ENCODE peak calls at places on chromosomes 1 and 21, in six cellular contexts. One of them, this sample, is unnamed.

GRCh38 chr21:31284797-31285397 is 59.2 kb downstream of the TIAM1 start:
- DNase-seq in lung: no peak
- DNase-seq in type B pancreatic cell: no peak
- DNase-seq in uterus: no peak
- DNase-seq in cardiac fibroblast: peak
- DNase-seq in HCT116: peak
- DNase-seq in this sample: no peak

GRCh38 chr1:64246294-64246917 is 43.0 kb downstream of the UBE2U start:
- DNase-seq in lung: no peak
- DNase-seq in type B pancreatic cell: no peak
- DNase-seq in uterus: no peak
- DNase-seq in cardiac fibroblast: peak
- DNase-seq in HCT116: no peak
- DNase-seq in this sample: peak

GRCh38 chr1:179586107-179586823 is 5.4 kb upstream of the TDRD5 start:
- DNase-seq in lung: no peak
- DNase-seq in type B pancreatic cell: no peak
- DNase-seq in uterus: peak
- DNase-seq in cardiac fibroblast: peak
- DNase-seq in HCT116: no peak
- DNase-seq in this sample: no peak

GRCh38 chr1:155977607-155978324 is 581 bp downstream of the ARHGEF2 start:
- DNase-seq in lung: no peak
- DNase-seq in type B pancreatic cell: no peak
- DNase-seq in uterus: peak
- DNase-seq in cardiac fibroblast: no peak
- DNase-seq in HCT116: no peak
- DNase-seq in this sample: no peak

GRCh38 chr1:223144431-223144830 is 1.4 kb upstream of the TLR5 start:
- DNase-seq in lung: no peak
- DNase-seq in type B pancreatic cell: no peak
- DNase-seq in uterus: no peak
- DNase-seq in cardiac fibroblast: no peak
- DNase-seq in HCT116: no peak
- DNase-seq in this sample: no peak

GRCh38 chr1:229141271-229141670 is 129.6 kb upstream of the RAB4A start:
- DNase-seq in lung: no peak
- DNase-seq in type B pancreatic cell: no peak
- DNase-seq in uterus: no peak
- DNase-seq in cardiac fibroblast: no peak
- DNase-seq in HCT116: no peak
- DNase-seq in this sample: no peak

GRCh38 chr1:65114312-65114711 is 33.7 kb upstream of the AK4 start:
- DNase-seq in lung: no peak
- DNase-seq in type B pancreatic cell: no peak
- DNase-seq in uterus: peak
- DNase-seq in cardiac fibroblast: no peak
- DNase-seq in HCT116: no peak
- DNase-seq in this sample: no peak

GRCh38 chr1:225882699-225883615 is 777 bp upstream of the TMEM63A start:
- DNase-seq in lung: peak
- DNase-seq in type B pancreatic cell: no peak
- DNase-seq in uterus: peak
- DNase-seq in cardiac fibroblast: peak
- DNase-seq in HCT116: no peak
- DNase-seq in this sample: peak

GRCh38 chr1:208203127-208203847 is 40.9 kb downstream of the PLXNA2 start:
- DNase-seq in lung: peak
- DNase-seq in type B pancreatic cell: no peak
- DNase-seq in uterus: no peak
- DNase-seq in cardiac fibroblast: peak
- DNase-seq in HCT116: no peak
- DNase-seq in this sample: no peak

GRCh38 chr1:945910-946565 is 13.0 kb downstream of the NOC2L start:
- DNase-seq in lung: no peak
- DNase-seq in type B pancreatic cell: no peak
- DNase-seq in uterus: no peak
- DNase-seq in cardiac fibroblast: no peak
- DNase-seq in HCT116: no peak
- DNase-seq in this sample: no peak

GRCh38 chr1:950268-950667 is 8.8 kb downstream of the NOC2L start:
- DNase-seq in lung: no peak
- DNase-seq in type B pancreatic cell: no peak
- DNase-seq in uterus: no peak
- DNase-seq in cardiac fibroblast: no peak
- DNase-seq in HCT116: no peak
- DNase-seq in this sample: no peak

GRCh38 chr1:944341-945325 is 14.4 kb downstream of the NOC2L start:
- DNase-seq in lung: no peak
- DNase-seq in type B pancreatic cell: no peak
- DNase-seq in uterus: peak
- DNase-seq in cardiac fibroblast: no peak
- DNase-seq in HCT116: no peak
- DNase-seq in this sample: no peak

GRCh38 chr1:950881-951280 is 8.2 kb downstream of the NOC2L start:
- DNase-seq in lung: no peak
- DNase-seq in type B pancreatic cell: no peak
- DNase-seq in uterus: no peak
- DNase-seq in cardiac fibroblast: no peak
- DNase-seq in HCT116: no peak
- DNase-seq in this sample: no peak

DNA sequence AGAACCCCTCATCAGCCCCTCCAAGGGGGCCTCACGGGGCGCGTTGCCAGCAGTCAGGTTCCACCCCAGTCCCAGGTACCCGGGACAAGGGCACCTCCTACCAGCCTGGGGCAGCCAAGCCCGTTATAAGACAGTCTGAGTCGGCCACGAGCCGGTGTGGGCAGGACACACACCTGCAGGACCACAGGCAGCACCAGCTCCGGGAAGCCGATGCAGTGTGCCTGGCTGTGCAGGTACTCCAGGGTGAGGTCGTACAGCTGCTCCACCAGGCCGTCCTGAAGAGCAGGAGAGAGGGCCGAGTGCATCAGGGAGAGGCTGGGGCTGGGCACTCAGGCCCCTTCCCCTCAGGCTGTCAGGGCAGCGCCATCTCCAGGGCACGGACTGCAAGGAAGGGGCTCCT is 11.1 kb downstream of the NOC2L start:
- DNase-seq in lung: no peak
- DNase-seq in type B pancreatic cell: no peak
- DNase-seq in uterus: no peak
- DNase-seq in cardiac fibroblast: no peak
- DNase-seq in HCT116: no peak
- DNase-seq in this sample: no peak
- TF ChIP-seq CTCF in lung: no peak
- TF ChIP-seq CTCF in type B pancreatic cell: no peak
- TF ChIP-seq CTCF in uterus: no peak
- TF ChIP-seq CTCF in cardiac fibroblast: no peak
- TF ChIP-seq CTCF in HCT116: no peak
- TF ChIP-seq CTCF in this sample: no peak

GRCh38 chr1:178093958-178094751 is at the start of gene RASAL2:
- DNase-seq in lung: peak
- DNase-seq in type B pancreatic cell: peak
- DNase-seq in uterus: peak
- DNase-seq in cardiac fibroblast: peak
- DNase-seq in HCT116: no peak
- DNase-seq in this sample: peak
- TF ChIP-seq CTCF in lung: no peak
- TF ChIP-seq CTCF in type B pancreatic cell: peak
- TF ChIP-seq CTCF in uterus: peak
- TF ChIP-seq CTCF in cardiac fibroblast: peak
- TF ChIP-seq CTCF in HCT116: no peak
- TF ChIP-seq CTCF in this sample: peak

GRCh38 chr1:244064621-244065020 is 13.5 kb downstream of the ZBTB18 start:
- DNase-seq in lung: no peak
- DNase-seq in type B pancreatic cell: no peak
- DNase-seq in uterus: no peak
- DNase-seq in cardiac fibroblast: no peak
- DNase-seq in HCT116: no peak
- DNase-seq in this sample: no peak

GRCh38 chr1:244066954-244067716 is 16.1 kb downstream of the ZBTB18 start:
- DNase-seq in lung: no peak
- DNase-seq in type B pancreatic cell: no peak
- DNase-seq in uterus: no peak
- DNase-seq in cardiac fibroblast: no peak
- DNase-seq in HCT116: no peak
- DNase-seq in this sample: no peak

GRCh38 chr1:244067893-244068292 is 16.8 kb downstream of the ZBTB18 start:
- DNase-seq in lung: no peak
- DNase-seq in type B pancreatic cell: no peak
- DNase-seq in uterus: no peak
- DNase-seq in cardiac fibroblast: peak
- DNase-seq in HCT116: no peak
- DNase-seq in this sample: peak

GRCh38 chr1:244065063-244065788 is 14.1 kb downstream of the ZBTB18 start:
- DNase-seq in lung: no peak
- DNase-seq in type B pancreatic cell: no peak
- DNase-seq in uterus: no peak
- DNase-seq in cardiac fibroblast: no peak
- DNase-seq in HCT116: no peak
- DNase-seq in this sample: no peak

GRCh38 chr1:244065960-244066388 is 14.9 kb downstream of the ZBTB18 start:
- DNase-seq in lung: no peak
- DNase-seq in type B pancreatic cell: no peak
- DNase-seq in uterus: no peak
- DNase-seq in cardiac fibroblast: peak
- DNase-seq in HCT116: no peak
- DNase-seq in this sample: peak
- TF ChIP-seq CTCF in lung: no peak
- TF ChIP-seq CTCF in type B pancreatic cell: no peak
- TF ChIP-seq CTCF in uterus: no peak
- TF ChIP-seq CTCF in cardiac fibroblast: no peak
- TF ChIP-seq CTCF in HCT116: no peak
- TF ChIP-seq CTCF in this sample: no peak

GRCh38 chr1:243473281-243474210 is 217.7 kb downstream of the SDCCAG8 start:
- DNase-seq in lung: no peak
- DNase-seq in type B pancreatic cell: no peak
- DNase-seq in uterus: no peak
- DNase-seq in cardiac fibroblast: peak
- DNase-seq in HCT116: no peak
- DNase-seq in this sample: no peak
- TF ChIP-seq CTCF in lung: no peak
- TF ChIP-seq CTCF in type B pancreatic cell: no peak
- TF ChIP-seq CTCF in uterus: no peak
- TF ChIP-seq CTCF in cardiac fibroblast: no peak
- TF ChIP-seq CTCF in HCT116: no peak
- TF ChIP-seq CTCF in this sample: no peak

DNA sequence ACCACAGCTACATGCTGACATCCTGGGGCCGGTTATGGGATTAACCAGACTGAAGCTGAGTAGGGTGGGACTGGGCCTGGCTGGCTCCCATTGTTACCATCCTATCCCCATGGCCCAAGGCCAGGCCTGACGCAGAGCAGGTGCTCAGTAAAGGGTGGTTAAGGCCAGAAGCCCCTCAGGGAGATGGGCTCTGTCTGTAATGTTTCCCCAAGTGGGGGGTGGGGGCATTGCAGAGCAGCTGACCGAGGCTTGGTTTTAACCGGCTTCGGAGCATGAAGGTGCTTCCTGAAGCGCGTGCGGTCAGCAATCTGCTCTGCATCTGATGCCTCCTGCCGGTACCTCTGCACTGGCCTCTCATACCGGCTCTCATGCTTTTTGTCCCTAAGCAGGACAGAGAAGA is 83.4 kb upstream of the ACTL8 start:
- DNase-seq in lung: no peak
- DNase-seq in type B pancreatic cell: no peak
- DNase-seq in uterus: no peak
- DNase-seq in cardiac fibroblast: no peak
- DNase-seq in HCT116: no peak
- DNase-seq in this sample: no peak
- TF ChIP-seq CTCF in lung: no peak
- TF ChIP-seq CTCF in type B pancreatic cell: peak
- TF ChIP-seq CTCF in uterus: no peak
- TF ChIP-seq CTCF in cardiac fibroblast: no peak
- TF ChIP-seq CTCF in HCT116: no peak
- TF ChIP-seq CTCF in this sample: peak

DNA sequence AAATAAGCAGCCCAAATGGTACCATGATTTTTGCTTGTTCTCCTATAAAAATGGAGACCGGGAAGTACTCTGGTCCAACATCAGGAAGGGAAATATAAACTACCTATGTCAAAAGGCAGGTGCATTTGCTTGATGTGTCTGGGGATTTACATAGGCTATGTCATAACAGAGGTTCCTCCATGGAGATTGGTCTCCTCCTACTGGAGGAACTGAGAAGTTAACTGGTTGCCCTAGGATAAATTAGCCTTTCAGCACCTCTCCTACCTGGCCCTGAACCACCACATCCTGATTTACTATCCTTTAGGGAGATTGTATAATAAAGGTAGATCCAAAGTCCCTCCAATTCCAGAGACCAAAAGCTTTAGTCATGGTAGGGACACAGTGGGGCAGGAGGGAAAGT is 1109.3 kb upstream of the B3GALT2 start:
- DNase-seq in lung: no peak
- DNase-seq in type B pancreatic cell: no peak
- DNase-seq in uterus: no peak
- DNase-seq in cardiac fibroblast: peak
- DNase-seq in HCT116: peak
- DNase-seq in this sample: peak
- TF ChIP-seq CTCF in lung: peak
- TF ChIP-seq CTCF in type B pancreatic cell: peak
- TF ChIP-seq CTCF in uterus: peak
- TF ChIP-seq CTCF in cardiac fibroblast: peak
- TF ChIP-seq CTCF in HCT116: peak
- TF ChIP-seq CTCF in this sample: peak

DNA sequence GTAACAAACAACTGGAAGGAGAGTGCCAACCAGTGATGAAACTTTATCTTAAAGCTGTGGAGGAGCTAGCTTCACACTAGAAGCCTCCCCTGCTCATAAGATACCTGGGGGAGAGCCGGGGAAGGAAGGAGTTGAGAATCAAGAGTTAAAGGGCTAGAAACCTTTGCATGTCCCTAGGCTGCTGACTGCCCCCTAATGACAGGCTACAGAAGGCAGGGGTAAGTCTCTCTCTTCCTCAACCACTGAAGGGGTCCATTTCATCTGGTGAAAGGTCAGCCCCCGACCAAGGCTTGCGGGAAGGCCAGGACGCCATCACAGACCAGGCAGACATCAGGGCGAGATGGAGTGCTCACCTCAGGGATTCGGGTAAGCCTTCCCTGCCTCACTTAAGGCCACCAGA is 65.6 kb upstream of the GRHL3 start:
- DNase-seq in lung: no peak
- DNase-seq in type B pancreatic cell: no peak
- DNase-seq in uterus: no peak
- DNase-seq in cardiac fibroblast: no peak
- DNase-seq in HCT116: no peak
- DNase-seq in this sample: no peak
- TF ChIP-seq CTCF in lung: no peak
- TF ChIP-seq CTCF in type B pancreatic cell: no peak
- TF ChIP-seq CTCF in uterus: no peak
- TF ChIP-seq CTCF in cardiac fibroblast: no peak
- TF ChIP-seq CTCF in HCT116: no peak
- TF ChIP-seq CTCF in this sample: peak

GRCh38 chr1:189429610-189430009 is 1048.1 kb downstream of the BRINP3 start:
- DNase-seq in lung: no peak
- DNase-seq in type B pancreatic cell: no peak
- DNase-seq in uterus: no peak
- DNase-seq in cardiac fibroblast: peak
- DNase-seq in HCT116: peak
- DNase-seq in this sample: no peak
- TF ChIP-seq CTCF in lung: no peak
- TF ChIP-seq CTCF in type B pancreatic cell: peak
- TF ChIP-seq CTCF in uterus: no peak
- TF ChIP-seq CTCF in cardiac fibroblast: peak
- TF ChIP-seq CTCF in HCT116: peak
- TF ChIP-seq CTCF in this sample: peak

GRCh38 chr1:181108297-181108696 is 19.8 kb downstream of the IER5 start:
- DNase-seq in lung: no peak
- DNase-seq in type B pancreatic cell: no peak
- DNase-seq in uterus: no peak
- DNase-seq in cardiac fibroblast: no peak
- DNase-seq in HCT116: no peak
- DNase-seq in this sample: no peak
- TF ChIP-seq CTCF in lung: no peak
- TF ChIP-seq CTCF in type B pancreatic cell: no peak
- TF ChIP-seq CTCF in uterus: no peak
- TF ChIP-seq CTCF in cardiac fibroblast: no peak
- TF ChIP-seq CTCF in HCT116: no peak
- TF ChIP-seq CTCF in this sample: no peak

This sample was measured in HFFc6.